ENCODE peak calls at places on chromosomes 11 and 22, in eight cellular contexts. N is mammary epithelial cell, Q is GM10248, G is RWPE1, J is AG10803, W is fibroblast of lung, P is mesothelial cell of epicardium, D is fibroblast of villous mesenchyme. Z is an unnamed sample.

GRCh38 chr11:87778341-87778740 is 396.9 kb downstream of the RAB38 start:
- DNase-seq in D (no peak), W (no peak), J (no peak), G (no peak), P (no peak), N (peak), Q (no peak), Z (no peak)

GRCh38 chr11:36034572-36035331 is 90.9 kb downstream of the LDLRAD3 start:
- DNase-seq in Q (no peak), J (peak), D (peak), G (peak), N (peak), P (no peak), W (peak), Z (no peak)

GRCh38 chr11:126109941-126110731 is 47.5 kb upstream of the CDON start:
- DNase-seq in P (no peak), W (peak), N (no peak), D (no peak), Q (no peak), J (peak), G (no peak), Z (no peak)

GRCh38 chr11:43419460-43419859 is 60.7 kb downstream of the TTC17 start:
- DNase-seq in J (peak), P (no peak), W (peak), G (peak), D (peak), N (peak), Q (peak), Z (no peak)

GRCh38 chr11:2799881-2800654 is 85.5 kb downstream of the CDKN1C start:
- DNase-seq in Q (no peak), W (no peak), J (no peak), D (peak), N (no peak), P (peak), G (no peak), Z (no peak)

GRCh38 chr22:18950141-18950540 is 14.0 kb upstream of the PRODH start:
- DNase-seq in P (no peak), G (no peak), D (no peak), J (no peak), Q (no peak), W (no peak), N (no peak), Z (no peak)

GRCh38 chr22:30628491-30628890 is 7.1 kb upstream of the SLC35E4 start:
- DNase-seq in W (no peak), G (no peak), P (no peak), J (no peak), D (no peak), N (no peak), Q (no peak), Z (no peak)

GRCh38 chr11:64353101-64353738 is 5.7 kb upstream of the RPS6KA4 start:
- DNase-seq in J (no peak), N (no peak), W (no peak), Q (no peak), G (no peak), P (no peak), D (no peak), Z (no peak)

GRCh38 chr11:101686514-101686913 is 102.7 kb upstream of the TRPC6 start:
- DNase-seq in G (peak), N (peak), Q (no peak), J (peak), D (peak), P (peak), W (peak), Z (no peak)

GRCh38 chr11:48013269-48013901 is 33.0 kb downstream of the PTPRJ start:
- DNase-seq in P (no peak), G (no peak), D (no peak), J (peak), N (no peak), Q (peak), W (no peak), Z (no peak)

GRCh38 chr11:79060081-79060480 is 380.7 kb downstream of the TENM4 start:
- DNase-seq in J (no peak), G (no peak), N (no peak), Q (no peak), D (no peak), W (no peak), P (no peak), Z (no peak)

GRCh38 chr11:69530278-69531070 is 49.0 kb downstream of the LINC01488 start:
- DNase-seq in P (no peak), G (no peak), N (no peak), W (no peak), D (no peak), Q (no peak), J (no peak), Z (no peak)

GRCh38 chr22:37279469-37279868 is 2.8 kb upstream of the CYTH4 start:
- DNase-seq in G (no peak), J (no peak), P (no peak), W (no peak), N (no peak), Q (no peak), D (no peak), Z (no peak)

GRCh38 chr22:17091851-17092250 is 7.1 kb downstream of the IL17RA start:
- DNase-seq in W (no peak), D (no peak), G (no peak), N (no peak), Q (no peak), P (no peak), J (no peak), Z (no peak)

GRCh38 chr11:96869207-96869606 is 479.4 kb downstream of the JRKL start:
- DNase-seq in W (peak), G (no peak), D (no peak), Q (no peak), N (peak), P (no peak), J (peak), Z (no peak)

GRCh38 chr22:26466196-26466595 is 17.4 kb downstream of the HPS4 start:
- DNase-seq in Q (no peak), J (peak), G (no peak), W (no peak), P (no peak), N (no peak), D (no peak), Z (no peak)

GRCh38 chr11:65861165-65861505 is 902 bp downstream of the MUS81 start:
- DNase-seq in W (no peak), G (no peak), J (no peak), P (no peak), D (no peak), N (no peak), Q (no peak), Z (no peak)

GRCh38 chr11:115504279-115505158 is at the start of gene CADM1:
- DNase-seq in P (peak), W (peak), D (peak), J (peak), Q (peak), N (peak), G (peak), Z (peak)

GRCh38 chr22:28438183-28438778 is 241.4 kb downstream of the TTC28 start:
- DNase-seq in Q (no peak), N (no peak), J (no peak), W (no peak), D (peak), G (no peak), P (no peak), Z (no peak)

GRCh38 chr11:40306938-40307548 is 1152.4 kb downstream of the LRRC4C start:
- DNase-seq in P (no peak), D (peak), W (peak), N (peak), G (peak), J (peak), Q (peak), Z (no peak)

GRCh38 chr22:28442264-28442950 is 237.2 kb downstream of the TTC28 start:
- DNase-seq in G (peak), J (peak), D (peak), N (peak), W (peak), Q (peak), P (peak), Z (no peak)

GRCh38 chr11:4699697-4700435 is 2.2 kb upstream of the OR51E2 start:
- DNase-seq in W (no peak), D (no peak), J (no peak), Q (peak), G (no peak), N (no peak), P (no peak), Z (no peak)

GRCh38 chr11:103892603-103893002 is 143.8 kb upstream of the DDI1 start:
- DNase-seq in N (no peak), J (peak), Q (no peak), W (peak), D (peak), G (peak), P (no peak), Z (no peak)

GRCh38 chr11:16669799-16670415 is 68.5 kb upstream of the C11orf58 start:
- DNase-seq in Q (no peak), G (peak), D (peak), J (no peak), P (no peak), W (peak), N (peak), Z (no peak)

GRCh38 chr11:125224391-125225015 is 60.0 kb downstream of the PKNOX2 start:
- DNase-seq in G (no peak), W (peak), D (peak), Q (no peak), N (peak), P (no peak), J (no peak), Z (no peak)

GRCh38 chr11:93623179-93623578 is 38.3 kb upstream of the CEP295 start:
- DNase-seq in W (peak), N (no peak), G (no peak), J (peak), Q (peak), P (no peak), D (peak), Z (no peak)

GRCh38 chr11:69409812-69410645 is 71.4 kb upstream of the LINC01488 start:
- DNase-seq in G (no peak), W (no peak), N (no peak), P (no peak), J (no peak), Q (no peak), D (no peak), Z (no peak)

GRCh38 chr11:68673991-68674390 is 10.4 kb upstream of the GAL start:
- DNase-seq in N (no peak), J (no peak), G (no peak), W (no peak), D (no peak), P (no peak), Q (no peak), Z (no peak)

GRCh38 chr22:30881361-30882180 is 87.0 kb downstream of the MORC2 start:
- DNase-seq in W (no peak), Q (no peak), P (peak), J (no peak), G (no peak), N (no peak), D (peak), Z (peak)

GRCh38 chr11:19872526-19873135 is 160.0 kb downstream of the NAV2 start:
- DNase-seq in D (no peak), W (no peak), P (no peak), G (no peak), Q (no peak), N (peak), J (no peak), Z (no peak)

GRCh38 chr22:29994941-29995340 is 85.3 kb upstream of the HORMAD2 start:
- DNase-seq in W (peak), D (peak), N (no peak), P (no peak), G (no peak), J (peak), Q (no peak), Z (no peak)

GRCh38 chr11:69081180-69081579 is 32.4 kb downstream of the TPCN2 start:
- DNase-seq in Q (no peak), G (no peak), P (no peak), W (no peak), J (no peak), N (no peak), D (no peak), Z (no peak)

GRCh38 chr11:75099635-75100034 is 3.0 kb upstream of the OR2AT4 start:
- DNase-seq in N (no peak), W (no peak), J (no peak), D (no peak), G (no peak), P (no peak), Q (no peak), Z (no peak)

GRCh38 chr22:40156001-40156516 is 21.7 kb upstream of the TNRC6B start:
- DNase-seq in N (peak), G (peak), Q (no peak), W (peak), P (no peak), J (no peak), D (peak), Z (no peak)

GRCh38 chr11:12625438-12626071 is 48.7 kb upstream of the TEAD1 start:
- DNase-seq in G (peak), Q (no peak), J (peak), D (peak), W (peak), P (no peak), N (peak), Z (no peak)

GRCh38 chr11:93510196-93510898 is 32.8 kb downstream of the SMCO4 start:
- DNase-seq in J (peak), P (no peak), Q (no peak), N (no peak), G (no peak), W (no peak), D (no peak), Z (no peak)

GRCh38 chr22:49825436-49825835 is 2.2 kb downstream of the BRD1 start:
- DNase-seq in D (peak), J (peak), P (no peak), Q (no peak), W (peak), N (peak), G (no peak), Z (no peak)

GRCh38 chr22:45977551-45978274 is 751 bp upstream of the WNT7B start:
- DNase-seq in G (no peak), P (no peak), N (no peak), Q (no peak), J (no peak), W (no peak), D (no peak), Z (no peak)
- TF ChIP-seq CTCF in G (no peak), P (no peak), N (no peak), Q (no peak), J (no peak), W (no peak), D (no peak), Z (no peak)

DNA sequence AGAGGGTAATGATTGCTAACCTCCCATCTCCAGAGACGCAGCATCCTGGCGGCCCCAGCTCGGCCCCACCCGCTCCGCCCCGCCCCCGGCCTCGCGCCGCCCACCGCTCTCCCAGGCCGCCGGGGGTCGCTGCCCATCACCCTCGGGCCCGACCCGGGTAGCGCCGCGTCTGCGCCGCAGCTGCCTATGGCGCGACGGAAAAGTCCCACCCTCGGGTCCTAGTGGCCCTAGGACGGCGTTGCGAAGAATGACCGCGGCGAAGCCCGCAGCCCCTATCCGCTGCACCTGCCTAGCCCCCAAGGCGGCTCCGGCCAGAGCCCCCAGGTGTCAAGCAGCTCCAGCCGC is 457 bp downstream of the CPSF7 start:
- DNase-seq in J (peak), D (peak), P (peak), N (peak), W (peak), Q (peak), G (peak), Z (no peak)
- TF ChIP-seq CTCF in J (no peak), D (no peak), P (no peak), N (no peak), W (no peak), Q (peak), G (no peak), Z (no peak)

GRCh38 chr11:73404048-73404447 is 27.8 kb downstream of the RELT start:
- DNase-seq in Q (peak), J (peak), P (no peak), W (peak), D (peak), N (peak), G (peak), Z (no peak)
- TF ChIP-seq CTCF in Q (peak), J (peak), P (no peak), W (peak), D (peak), N (peak), G (peak), Z (peak)

GRCh38 chr11:32233276-32233675 is 142.4 kb downstream of the RCN1 start:
- DNase-seq in W (no peak), P (no peak), J (no peak), D (no peak), Q (no peak), N (no peak), G (no peak), Z (no peak)
- TF ChIP-seq CTCF in W (no peak), P (no peak), J (no peak), D (no peak), Q (no peak), N (no peak), G (no peak), Z (no peak)

GRCh38 chr11:116892374-116892773 is 55.0 kb upstream of the APOA1 start:
- DNase-seq in Q (no peak), D (no peak), G (no peak), J (no peak), P (no peak), W (no peak), N (no peak), Z (no peak)

GRCh38 chr11:116896211-116896610 is 58.8 kb upstream of the APOA1 start:
- DNase-seq in W (no peak), G (no peak), N (no peak), D (no peak), P (no peak), Q (no peak), J (no peak), Z (no peak)

GRCh38 chr11:116893437-116893836 is 56.0 kb upstream of the APOA1 start:
- DNase-seq in P (no peak), G (no peak), N (no peak), J (no peak), W (no peak), Q (no peak), D (no peak), Z (no peak)

GRCh38 chr11:116893906-116894305 is 56.5 kb upstream of the APOA1 start:
- DNase-seq in Q (no peak), D (no peak), J (no peak), N (no peak), G (no peak), W (no peak), P (no peak), Z (no peak)

GRCh38 chr11:116895053-116895757 is 57.8 kb upstream of the APOA1 start:
- DNase-seq in P (no peak), W (peak), Q (peak), G (no peak), J (no peak), D (no peak), N (no peak), Z (no peak)
- TF ChIP-seq CTCF in P (no peak), W (peak), Q (peak), G (no peak), J (peak), D (peak), N (no peak), Z (peak)

DNA sequence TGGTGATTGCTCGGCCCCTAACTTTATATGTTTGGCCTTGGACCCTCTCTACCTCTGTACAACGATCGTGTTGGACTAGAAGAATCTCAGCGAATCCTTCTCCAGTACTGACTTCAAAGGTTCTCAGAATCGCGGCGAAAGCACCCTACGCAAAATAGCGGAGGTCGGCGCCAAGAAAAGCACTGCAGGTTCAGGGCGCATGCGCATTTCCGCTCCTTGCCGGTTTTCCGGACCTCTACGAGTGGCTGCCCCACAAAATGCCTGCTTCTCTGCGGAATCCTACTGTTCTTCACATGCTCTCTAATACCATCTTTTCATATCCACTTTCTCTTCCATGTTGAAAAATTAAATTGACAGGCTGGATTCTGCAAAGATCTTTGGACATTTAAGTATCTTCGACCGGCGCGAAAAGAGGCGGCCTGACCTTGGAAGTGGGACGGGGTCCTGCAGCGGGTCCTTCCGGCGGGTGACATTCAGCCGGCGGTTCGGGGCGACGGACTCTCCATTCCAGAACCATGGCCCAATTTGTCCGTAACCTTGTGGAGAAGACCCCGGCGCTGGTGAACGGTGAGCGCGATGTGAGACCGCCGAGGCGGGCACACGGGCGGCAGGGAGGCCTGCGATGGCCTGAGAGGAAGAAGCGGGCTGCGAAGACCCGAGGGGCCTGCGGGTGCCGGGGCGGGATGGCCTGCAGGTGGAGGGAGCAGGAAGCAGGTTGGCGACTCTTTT is at the start of gene ATP5MG:
- DNase-seq in Q (peak), P (peak), D (peak), J (peak), G (peak), W (peak), N (peak), Z (peak)
- TF ChIP-seq CTCF in Q (no peak), P (no peak), D (no peak), J (peak), G (no peak), W (peak), N (no peak), Z (no peak)

DNA sequence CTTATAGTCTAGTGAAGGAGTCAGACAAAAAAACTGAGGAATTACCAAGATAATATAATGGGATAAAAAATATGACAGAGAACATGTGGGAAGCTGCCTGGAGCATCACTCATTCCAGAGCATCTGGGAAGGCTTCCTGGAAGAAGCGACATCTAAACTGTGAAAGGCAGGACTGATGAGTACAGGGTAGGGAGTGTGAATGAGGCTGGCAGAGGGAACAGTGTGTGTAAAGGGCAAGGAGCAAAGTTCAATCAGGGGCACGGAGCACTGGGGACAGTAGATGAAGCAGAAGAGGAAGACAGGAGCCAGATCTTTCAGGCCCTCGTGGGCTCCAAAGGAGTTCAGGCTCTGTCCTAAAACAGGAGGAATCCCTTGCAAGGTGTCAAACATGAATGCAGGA is 55.8 kb upstream of the PRDM11 start:
- DNase-seq in W (no peak), G (no peak), Q (no peak), N (no peak), J (no peak), D (no peak), P (no peak), Z (no peak)
- TF ChIP-seq CTCF in W (no peak), G (no peak), Q (no peak), N (no peak), J (no peak), D (no peak), P (no peak), Z (no peak)

Z was measured in D721Med.